ENCODE peak calls at places on chromosomes 7 and 10, in nine cellular contexts. Q is PC-9, X is HFFc6, H is omental fat pad, A is HFF-Myc, P is brain microvascular endothelial cell, V is hepatocyte, S is choroid plexus epithelial cell, L is A549. C is an unnamed sample.

GRCh38 chr10:12504176-12504575 is 154.8 kb downstream of the CAMK1D start:
- DNase-seq in P (no peak), L (no peak), A (no peak), X (no peak), V (no peak), Q (no peak), H (no peak), S (no peak), C (no peak)

GRCh38 chr10:90352288-90352687 is 505.6 kb downstream of the HTR7 start:
- DNase-seq in Q (peak; percentile 1), V (peak; percentile 6), S (peak; percentile 20), P (peak; percentile 1), L (no peak), X (no peak), H (no peak), A (peak; percentile 24), C (no peak)

GRCh38 chr7:139127648-139128047 is 18.1 kb upstream of the ZC3HAV1 start:
- DNase-seq in P (no peak), S (peak; percentile 39), X (no peak), Q (no peak), L (no peak), H (no peak), V (no peak), A (no peak), C (no peak)

GRCh38 chr10:98460837-98461499 is 14.2 kb upstream of the HPS1 start:
- DNase-seq in A (peak; percentile 75), H (no peak), X (peak; percentile 89), P (peak; percentile 93), L (peak; percentile 66), V (peak; percentile 92), Q (peak; percentile 49), S (peak; percentile 93), C (no peak)

GRCh38 chr10:86958831-86959736 is 685 bp downstream of the SNCG start:
- DNase-seq in P (peak; percentile 51), X (no peak), H (no peak), L (peak; percentile 63), V (peak; percentile 63), S (peak; percentile 67), Q (peak; percentile 82), A (no peak), C (no peak)

GRCh38 chr7:139702313-139702731 is 75.5 kb downstream of the HIPK2 start:
- DNase-seq in V (no peak), X (no peak), S (no peak), Q (no peak), A (no peak), P (no peak), H (no peak), L (no peak), C (no peak)

GRCh38 chr10:132688580-132689420 is 97.1 kb downstream of the NKX6-2 start:
- DNase-seq in A (no peak), H (no peak), P (no peak), S (no peak), L (no peak), X (no peak), V (no peak), Q (no peak), C (no peak)

GRCh38 chr10:80542053-80542452 is 4.4 kb downstream of the SH2D4B start:
- DNase-seq in H (no peak), L (no peak), V (no peak), S (peak; percentile 48), A (no peak), X (peak; percentile 11), Q (no peak), P (no peak), C (no peak)

GRCh38 chr7:74379938-74380337 is 73.8 kb upstream of the GTF2IRD1 start:
- DNase-seq in X (no peak), S (no peak), H (no peak), Q (no peak), A (no peak), L (no peak), V (no peak), P (no peak), C (no peak)

GRCh38 chr7:31116615-31117014 is 64.5 kb downstream of the ADCYAP1R1 start:
- DNase-seq in V (no peak), P (no peak), Q (no peak), L (no peak), S (no peak), X (no peak), H (no peak), A (no peak), C (no peak)

GRCh38 chr10:18582803-18583202 is 68.6 kb downstream of the NSUN6 start:
- DNase-seq in P (peak; percentile 31), Q (no peak), V (no peak), H (no peak), L (no peak), S (peak; percentile 17), A (no peak), X (peak; percentile 43), C (no peak)

GRCh38 chr10:21318768-21319167 is 206.7 kb downstream of the SKIDA1 start:
- DNase-seq in A (no peak), P (no peak), S (no peak), Q (no peak), H (no peak), X (no peak), V (no peak), L (no peak), C (no peak)

GRCh38 chr7:234712-235553 is 42.6 kb downstream of the FAM20C start:
- DNase-seq in L (peak; percentile 67), H (no peak), V (peak; percentile 49), X (peak; percentile 65), S (no peak), A (no peak), Q (peak; percentile 90), P (no peak), C (no peak)

GRCh38 chr7:137820677-137821420 is 25.9 kb downstream of the DGKI start:
- DNase-seq in H (no peak), V (peak; percentile 45), X (peak; percentile 6), A (no peak), P (peak; percentile 60), Q (no peak), L (no peak), S (peak; percentile 83), C (no peak)

GRCh38 chr7:142130282-142130681 is 18.8 kb downstream of the MGAM2 start:
- DNase-seq in P (peak; percentile 0), L (no peak), Q (no peak), H (no peak), S (no peak), V (no peak), A (no peak), X (no peak), C (no peak)

GRCh38 chr7:81231203-81231922 is 312.5 kb upstream of the SEMA3C start:
- DNase-seq in A (no peak), X (no peak), H (no peak), Q (no peak), S (no peak), P (no peak), V (no peak), L (no peak), C (no peak)

DNA sequence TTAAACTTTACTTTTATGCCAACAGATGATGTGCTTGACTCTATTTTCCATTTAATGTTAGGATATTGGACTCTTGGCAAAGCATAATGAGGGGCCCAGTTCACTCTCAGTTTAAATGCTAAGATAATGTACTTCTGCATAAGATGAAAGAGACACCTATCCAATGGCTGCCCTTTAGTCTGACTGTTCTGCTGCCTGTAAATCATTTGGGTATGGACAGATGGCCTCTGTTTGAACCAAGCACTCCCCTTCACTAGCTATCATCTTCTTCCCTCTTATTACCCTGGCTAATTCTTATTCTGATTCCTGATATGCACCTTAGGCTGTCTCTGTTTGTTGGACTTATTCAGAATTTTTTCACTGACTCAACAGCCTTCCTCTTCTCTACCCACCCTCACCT is 72.1 kb downstream of the SEM1 start:
- DNase-seq in S (no peak), L (no peak), A (no peak), V (no peak), P (no peak), Q (no peak), H (no peak), X (no peak), C (no peak)
- TF ChIP-seq CTCF in S (no peak), L (no peak), A (no peak), V (no peak), P (no peak), Q (no peak), H (no peak), X (no peak), C (no peak)

DNA sequence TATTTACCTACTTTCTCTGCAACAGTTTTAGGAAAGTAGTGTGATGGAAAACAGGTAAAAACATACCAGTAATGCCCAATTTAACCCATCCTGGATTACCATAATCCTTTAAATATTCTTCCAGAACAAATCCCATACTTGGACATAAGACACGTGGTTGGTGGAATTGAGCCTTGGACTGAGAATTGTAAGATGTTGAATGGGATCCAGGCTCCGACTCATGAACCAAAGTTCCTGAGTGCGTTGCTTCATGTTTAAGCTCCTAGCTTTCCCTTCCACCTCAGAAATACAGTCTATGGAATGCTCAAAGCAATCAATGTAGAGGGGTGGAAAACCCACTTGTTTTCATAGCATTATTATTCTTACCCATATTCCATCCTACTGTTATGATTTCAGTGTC is 171.4 kb downstream of the GFRA1 start:
- DNase-seq in V (no peak), A (no peak), X (no peak), P (no peak), H (no peak), S (no peak), Q (no peak), L (no peak), C (no peak)
- TF ChIP-seq CTCF in V (no peak), A (no peak), X (no peak), P (no peak), H (no peak), S (no peak), Q (no peak), L (no peak), C (no peak)

DNA sequence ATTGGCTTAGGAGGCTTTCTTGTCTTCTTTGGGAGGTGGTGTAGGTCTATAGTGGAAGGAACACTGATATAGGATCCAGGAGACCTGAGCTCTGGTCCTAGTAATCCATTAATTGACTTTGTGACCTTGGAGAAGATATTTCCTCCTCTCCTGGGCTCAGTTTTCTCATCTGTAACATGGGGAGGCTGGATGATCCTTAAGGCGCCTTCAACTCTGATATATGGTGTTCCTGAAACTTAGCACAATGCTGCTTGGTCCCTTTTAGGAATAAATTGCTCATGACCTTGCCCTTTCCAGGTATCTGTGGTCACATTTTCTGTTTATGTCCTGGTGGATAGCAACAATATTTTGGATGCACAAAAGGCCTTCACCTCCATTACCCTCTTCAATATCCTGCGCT is 25.3 kb downstream of the ABCC2 start:
- DNase-seq in X (no peak), Q (no peak), V (no peak), H (no peak), P (no peak), S (no peak), A (no peak), L (no peak), C (no peak)
- TF ChIP-seq CTCF in X (no peak), Q (no peak), V (no peak), H (no peak), P (no peak), S (no peak), A (no peak), L (no peak), C (no peak)

GRCh38 chr10:23291551-23292334 is 52.9 kb downstream of the C10orf67 start:
- DNase-seq in S (peak; percentile 4), L (no peak), V (peak; percentile 10), H (no peak), Q (no peak), A (no peak), X (no peak), P (no peak), C (no peak)

GRCh38 chr10:23293973-23294372 is 50.6 kb downstream of the C10orf67 start:
- DNase-seq in A (no peak), P (no peak), H (no peak), V (no peak), Q (no peak), X (no peak), L (no peak), S (no peak), C (no peak)

GRCh38 chr10:23293145-23293724 is 51.4 kb downstream of the C10orf67 start:
- DNase-seq in A (peak; percentile 11), H (no peak), L (peak; percentile 10), Q (no peak), X (peak; percentile 7), P (peak; percentile 21), S (peak; percentile 53), V (peak; percentile 59), C (no peak)

GRCh38 chr10:23294638-23295247 is 49.9 kb downstream of the C10orf67 start:
- DNase-seq in V (no peak), S (peak; percentile 45), Q (no peak), A (no peak), P (no peak), H (no peak), X (peak; percentile 8), L (no peak), C (no peak)
- TF ChIP-seq CTCF in V (peak; percentile 58), S (peak; percentile 62), Q (peak; percentile 69), A (peak; percentile 43), P (peak; percentile 46), H (no peak), X (peak; percentile 82), L (peak; percentile 53), C (no peak)

C was measured in natural killer cell.